ENCODE peak calls at places on chromosomes 12 and 14, in six cellular contexts. D is ovary; B is IMR-90; S is CD8-positive, alpha-beta T cell; R is CD4-positive, CD25-positive, alpha-beta regulatory T cell; Q is CD8-positive, alpha-beta memory T cell. N is an unnamed sample. For H3K4me1, the result is how much of the 10 kb centered on the place peaks cover.

GRCh38 chr14:31297701-31298344 is 90.2 kb upstream of the HECTD1 start:
- DNase-seq in D (no peak), B (peak), S (no peak), R (no peak), Q (no peak), N (no peak)

GRCh38 chr14:69321601-69322330 is 61.8 kb downstream of the GALNT16 start:
- DNase-seq in D (no peak), B (no peak), S (no peak), R (no peak), Q (no peak), N (no peak)

GRCh38 chr12:48583728-48584127 is 13.9 kb upstream of the LALBA start:
- DNase-seq in D (no peak), B (no peak), S (no peak), R (no peak), Q (no peak), N (no peak)

GRCh38 chr14:96357216-96357615 is 5.9 kb downstream of the ATG2B start:
- DNase-seq in D (no peak), B (no peak), S (no peak), R (no peak), Q (no peak), N (no peak)

GRCh38 chr12:95653761-95654546 is 102.7 kb upstream of the USP44 start:
- DNase-seq in D (no peak), B (peak), S (no peak), R (no peak), Q (no peak), N (no peak)

GRCh38 chr14:105477659-105478623 is 3.3 kb downstream of the CRIP2 start:
- DNase-seq in D (no peak), B (no peak), S (peak), R (peak), Q (peak), N (no peak)

GRCh38 chr12:122244565-122245371 is 18.9 kb upstream of the DIABLO start:
- DNase-seq in D (no peak), B (no peak), S (peak), R (no peak), Q (no peak), N (no peak)

GRCh38 chr12:99649551-99649950 is 2.0 kb downstream of the GARIN6 start:
- DNase-seq in D (no peak), B (no peak), S (no peak), R (no peak), Q (no peak), N (no peak)

GRCh38 chr12:26121841-26122680 is 2.8 kb downstream of the BHLHE41 start:
- DNase-seq in D (peak), B (peak), S (peak), R (no peak), Q (no peak), N (no peak)

GRCh38 chr14:25055005-25055404 is 5.1 kb upstream of the STXBP6 start:
- DNase-seq in D (no peak), B (no peak), S (no peak), R (no peak), Q (no peak), N (no peak)

GRCh38 chr14:25052921-25053320 is 3.0 kb upstream of the STXBP6 start:
- DNase-seq in D (no peak), B (no peak), S (no peak), R (no peak), Q (no peak), N (no peak)

GRCh38 chr14:25053585-25053984 is 3.6 kb upstream of the STXBP6 start:
- DNase-seq in D (no peak), B (no peak), S (no peak), R (no peak), Q (no peak), N (no peak)

GRCh38 chr14:25055998-25056687 is 6.2 kb upstream of the STXBP6 start:
- DNase-seq in D (no peak), B (peak), S (no peak), R (no peak), Q (no peak), N (no peak)

DNA sequence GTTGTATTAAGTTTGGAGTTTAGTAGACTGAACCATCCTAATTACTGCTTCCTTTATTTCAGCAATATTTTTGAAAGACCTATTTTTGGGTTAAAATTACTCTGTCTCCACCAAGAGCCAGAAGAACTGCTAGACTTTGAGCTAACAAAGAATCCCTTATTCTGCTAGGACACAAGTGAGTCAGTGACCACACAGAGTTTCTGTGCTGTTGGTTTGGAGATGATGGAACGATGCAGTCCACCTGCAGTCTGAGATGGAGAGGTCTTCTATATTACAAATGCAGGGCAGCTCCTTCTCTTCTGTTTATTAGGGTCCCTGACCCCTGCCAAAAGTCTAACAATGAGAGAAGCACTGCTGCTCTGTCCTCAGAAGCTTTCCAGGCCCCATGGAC is 6.7 kb upstream of the STXBP6 start:
- DNase-seq in D (no peak), B (peak), S (no peak), R (no peak), Q (no peak), N (no peak)
- H3K27ac ChIP-seq in D (no peak), B (no peak), S (no peak), R (no peak), Q (no peak), N (no peak)

GRCh38 chr14:61681413-61681812 is 13.9 kb upstream of the HIF1A start:
- DNase-seq in D (no peak), B (no peak), S (no peak), R (no peak), Q (no peak), N (no peak)
- H3K4me3 ChIP-seq in D (no peak), B (no peak), S (no peak), R (no peak), Q (no peak), N (no peak)

DNA sequence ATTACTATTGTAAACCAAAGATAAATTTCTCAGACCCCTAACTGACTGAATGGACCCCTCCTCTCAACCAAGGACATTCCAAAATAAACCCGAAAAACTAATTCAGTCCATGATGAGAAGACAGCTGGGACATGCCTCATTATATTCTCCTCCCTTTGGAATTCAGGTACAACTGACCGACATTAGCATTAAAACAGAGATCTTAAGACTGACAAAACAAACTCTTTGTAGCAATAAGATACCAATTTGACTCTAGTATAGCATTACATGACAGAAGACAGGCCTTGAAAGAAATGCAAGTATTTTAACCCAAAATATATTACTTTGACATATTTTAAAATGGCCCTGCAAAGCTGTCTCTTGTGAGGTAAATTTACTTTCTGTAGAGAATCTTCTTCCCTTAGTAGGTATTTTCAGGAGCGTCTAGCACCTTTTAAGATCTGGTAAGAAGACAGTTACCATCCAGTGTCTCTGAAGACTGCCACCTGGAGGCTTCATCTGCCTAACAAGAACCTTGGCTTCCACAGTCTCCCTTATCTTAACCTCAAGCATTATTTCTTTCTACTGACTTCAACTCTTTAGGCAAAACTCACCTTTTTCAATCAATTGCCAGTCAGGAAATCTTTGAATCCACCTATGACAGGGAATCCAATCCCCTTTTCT is 957.5 kb downstream of the SLC6A15 start:
- DNase-seq in D (no peak), B (no peak), S (no peak), R (no peak), Q (no peak), N (no peak)
- H3K4me1 ChIP-seq in D (under half), B (under half), S (under half), R (under half), Q (under half), N (under half)

GRCh38 chr12:130121246-130122005 is 40.8 kb upstream of the FZD10 start:
- DNase-seq in D (no peak), B (no peak), S (no peak), R (no peak), Q (no peak), N (no peak)
- H3K27ac ChIP-seq in D (no peak), B (no peak), S (no peak), R (no peak), Q (no peak), N (no peak)

GRCh38 chr12:94644622-94645021 is 5.7 kb downstream of the TMCC3 start:
- DNase-seq in D (no peak), B (peak), S (no peak), R (no peak), Q (no peak), N (no peak)

GRCh38 chr12:94649349-94650142 is 811 bp downstream of the TMCC3 start:
- DNase-seq in D (peak), B (peak), S (peak), R (no peak), Q (peak), N (no peak)

GRCh38 chr12:94650143-94651056 is at the start of gene TMCC3:
- DNase-seq in D (peak), B (no peak), S (peak), R (no peak), Q (peak), N (no peak)

GRCh38 chr12:94644141-94644575 is 6.2 kb downstream of the TMCC3 start:
- DNase-seq in D (no peak), B (peak), S (no peak), R (no peak), Q (no peak), N (no peak)

GRCh38 chr12:94648578-94648977 is 1.8 kb downstream of the TMCC3 start:
- DNase-seq in D (no peak), B (no peak), S (no peak), R (no peak), Q (no peak), N (no peak)
- H3K4me3 ChIP-seq in D (no peak), B (no peak), S (no peak), R (no peak), Q (no peak), N (peak)

N was measured in thoracic aorta.